ENCODE peak calls at places on chromosomes 4 and X, in nine cellular contexts. W is stimulated activated CD4-positive, alpha-beta T cell treated with anti-CD3 and anti-CD28 coated beads, Interleukin-4, amount 100 ng/mL, for 4 hours; G is activated gamma-delta T cell treated with Interleukin-2 at 50 U/mL for 16 hours; H is activated T-cell treated with anti-CD3 and anti-CD28 coated beads for 1 hour; E is activated CD8-positive, alpha-beta memory T cell treated with anti-CD3 and anti-CD28 coated beads for 1 hour; O is mesenchymal stem cell; Y is MCF 10A; Q is amniotic stem cell; P is kidney. B is an unnamed sample.

GRCh38 chr4:148007303-148007702 is 275.4 kb downstream of the ARHGAP10 start:
- DNase-seq in W (no peak), O (peak; percentile 99), P (no peak), G (no peak), E (no peak), H (no peak), Y (peak; percentile 97), Q (peak; percentile 76), B (peak; percentile 80)

GRCh38 chr4:153247116-153247490 is 42.9 kb downstream of the TRIM2 start:
- DNase-seq in Y (no peak), E (no peak), W (no peak), H (no peak), G (no peak), P (no peak), Q (no peak), O (no peak), B (no peak)

GRCh38 chrX:63434665-63435064 is 83.5 kb upstream of the SPIN4 start:
- DNase-seq in O (peak; percentile 54), W (no peak), G (no peak), P (no peak), H (no peak), Y (peak; percentile 54), Q (no peak), E (no peak), B (no peak)

GRCh38 chr4:81471361-81472248 is at the start of gene RASGEF1B:
- DNase-seq in Q (peak; percentile 12), O (peak; percentile 65), H (peak; percentile 86), W (peak; percentile 96), G (peak; percentile 90), Y (peak; percentile 80), P (peak; percentile 96), E (peak; percentile 91), B (no peak)

GRCh38 chr4:128684031-128684430 is 125.5 kb upstream of the JADE1 start:
- DNase-seq in H (no peak), O (no peak), Y (no peak), P (no peak), E (no peak), W (no peak), G (no peak), Q (no peak), B (no peak)

GRCh38 chrX:23783569-23784486 is 855 bp downstream of the SAT1 start:
- DNase-seq in E (no peak), Q (no peak), O (no peak), H (no peak), P (no peak), Y (no peak), G (no peak), W (no peak), B (no peak)

GRCh38 chr4:56229947-56230346 is 157.3 kb downstream of the AASDH start:
- DNase-seq in Q (no peak), Y (no peak), G (no peak), W (no peak), E (no peak), O (no peak), H (no peak), P (no peak), B (no peak)

GRCh38 chr4:77001907-77002306 is 52.4 kb downstream of the SEPTIN11 start:
- DNase-seq in P (no peak), G (no peak), H (no peak), E (no peak), Y (peak; percentile 28), Q (peak; percentile 20), W (no peak), O (peak; percentile 83), B (no peak)

GRCh38 chr4:174564529-174564928 is 42.2 kb upstream of the HPGD start:
- DNase-seq in O (no peak), Q (no peak), G (no peak), Y (no peak), W (no peak), P (no peak), H (no peak), E (no peak), B (no peak)

GRCh38 chrX:109826954-109827708 is 94.1 kb upstream of the ACSL4 start:
- DNase-seq in W (no peak), P (no peak), O (peak; percentile 89), E (no peak), H (no peak), G (no peak), Y (peak; percentile 52), Q (no peak), B (peak; percentile 55)

GRCh38 chr4:153207561-153207960 is 3.3 kb downstream of the TRIM2 start:
- DNase-seq in H (no peak), E (no peak), W (no peak), Q (no peak), G (no peak), P (no peak), O (peak; percentile 44), Y (peak; percentile 46), B (no peak)